ENCODE peak calls at places on chromosomes 2 and 18, in eight cellular contexts. V is NCI-H460, R is thoracic aorta, E is fibroblast of villous mesenchyme, G is epithelial cell of esophagus, C is OCI-LY7, P is Panc1, J is neuronal stem cell. I is an unnamed sample.

GRCh38 chr2:225052703-225053102 is 10.4 kb upstream of the DOCK10 start:
- DNase-seq in V (no peak), R (no peak), E (no peak), G (no peak), C (peak), P (no peak), J (no peak), I (no peak)

GRCh38 chr18:50662177-50662576 is 102.3 kb downstream of the MAPK4 start:
- DNase-seq in V (peak), R (no peak), E (no peak), G (peak), C (peak), P (no peak), J (no peak), I (no peak)

GRCh38 chr2:46241344-46241743 is 55.9 kb upstream of the EPAS1 start:
- DNase-seq in V (no peak), R (no peak), E (no peak), G (peak), C (no peak), P (no peak), J (no peak), I (no peak)

GRCh38 chr2:118763797-118764196 is 83.7 kb downstream of the EN1 start:
- DNase-seq in V (no peak), R (no peak), E (no peak), G (peak), C (no peak), P (no peak), J (no peak), I (no peak)

GRCh38 chr2:216549926-216550690 is 51.5 kb downstream of the RPL37A start:
- DNase-seq in V (no peak), R (no peak), E (peak), G (no peak), C (no peak), P (no peak), J (peak), I (no peak)

GRCh38 chr2:67015681-67016080 is 381.5 kb upstream of the ETAA1 start:
- DNase-seq in V (no peak), R (no peak), E (no peak), G (peak), C (no peak), P (no peak), J (no peak), I (no peak)

GRCh38 chr2:191029280-191029908 is 15.4 kb upstream of the STAT1 start:
- DNase-seq in V (no peak), R (no peak), E (no peak), G (no peak), C (no peak), P (no peak), J (no peak), I (no peak)

GRCh38 chr18:76805221-76805620 is 17.1 kb upstream of the ZNF236 start:
- DNase-seq in V (no peak), R (no peak), E (no peak), G (peak), C (no peak), P (no peak), J (no peak), I (no peak)

GRCh38 chr18:71040161-71040560 is 751.3 kb downstream of the SOCS6 start:
- DNase-seq in V (no peak), R (no peak), E (no peak), G (no peak), C (no peak), P (no peak), J (no peak), I (no peak)

GRCh38 chr2:81467096-81467495 is 1162.5 kb upstream of the LRRTM1 start:
- DNase-seq in V (no peak), R (no peak), E (no peak), G (no peak), C (no peak), P (no peak), J (no peak), I (no peak)

GRCh38 chr2:218000137-218000536 is 2.7 kb downstream of the TNS1 start:
- DNase-seq in V (no peak), R (no peak), E (peak), G (no peak), C (no peak), P (no peak), J (no peak), I (no peak)

GRCh38 chr2:118973542-118973951 is 31.6 kb downstream of the MARCO start:
- DNase-seq in V (no peak), R (no peak), E (no peak), G (peak), C (no peak), P (no peak), J (no peak), I (peak)

GRCh38 chr2:71609441-71609840 is 156.1 kb downstream of the DYSF start:
- DNase-seq in V (no peak), R (no peak), E (peak), G (no peak), C (no peak), P (no peak), J (no peak), I (peak)

GRCh38 chr18:49055787-49056186 is 105.0 kb upstream of the SMAD7 start:
- DNase-seq in V (no peak), R (no peak), E (peak), G (peak), C (peak), P (no peak), J (no peak), I (no peak)

GRCh38 chr2:147623328-147623727 is 221.5 kb upstream of the ACVR2A start:
- DNase-seq in V (no peak), R (no peak), E (no peak), G (peak), C (no peak), P (no peak), J (no peak), I (no peak)

GRCh38 chr2:240987588-240987987 is 10.8 kb upstream of the SNED1 start:
- DNase-seq in V (no peak), R (no peak), E (no peak), G (no peak), C (no peak), P (no peak), J (no peak), I (no peak)

GRCh38 chr2:150681120-150681796 is 193.8 kb upstream of the RND3 start:
- DNase-seq in V (no peak), R (no peak), E (peak), G (peak), C (no peak), P (peak), J (no peak), I (no peak)

GRCh38 chr2:16114836-16115235 is 174.5 kb downstream of the MYCN start:
- DNase-seq in V (no peak), R (no peak), E (no peak), G (no peak), C (no peak), P (no peak), J (no peak), I (no peak)

GRCh38 chr2:219032051-219032745 is 9.1 kb downstream of the CFAP65 start:
- DNase-seq in V (no peak), R (no peak), E (no peak), G (no peak), C (no peak), P (no peak), J (no peak), I (no peak)

GRCh38 chr2:151260492-151261239 is 997 bp downstream of the RBM43 start:
- DNase-seq in V (no peak), R (no peak), E (peak), G (no peak), C (peak), P (no peak), J (no peak), I (no peak)

GRCh38 chr2:73939419-73939818 is 12.7 kb downstream of the DGUOK start:
- DNase-seq in V (no peak), R (no peak), E (peak), G (peak), C (no peak), P (no peak), J (no peak), I (no peak)

GRCh38 chr2:12897181-12897580 is 180.4 kb downstream of the TRIB2 start:
- DNase-seq in V (no peak), R (no peak), E (peak), G (no peak), C (no peak), P (no peak), J (no peak), I (no peak)

GRCh38 chr2:189249901-189250300 is 70.3 kb upstream of the COL5A2 start:
- DNase-seq in V (no peak), R (no peak), E (peak), G (no peak), C (no peak), P (no peak), J (no peak), I (no peak)

GRCh38 chr2:12727085-12727484 is 10.3 kb downstream of the TRIB2 start:
- DNase-seq in V (no peak), R (no peak), E (peak), G (no peak), C (no peak), P (no peak), J (no peak), I (no peak)

GRCh38 chr2:172330060-172330671 is 97.2 kb upstream of the ITGA6 start:
- DNase-seq in V (no peak), R (no peak), E (no peak), G (no peak), C (no peak), P (no peak), J (no peak), I (no peak)

GRCh38 chr2:109439315-109439714 is 174.5 kb downstream of the SEPTIN10 start:
- DNase-seq in V (no peak), R (no peak), E (no peak), G (no peak), C (no peak), P (no peak), J (no peak), I (no peak)